ENCODE peak calls at places on chromosome 17, in nine cellular contexts. M is PC-3; Z is stimulated activated CD4-positive, alpha-beta T cell treated with anti-CD3 and anti-CD28 coated beads, Interleukin-2, amount 100 ng/mL, for 48 hours; F is type B pancreatic cell; X is transverse colon; N is GM04504; V is Ammon's horn; I is activated T-cell treated with anti-CD3 and anti-CD28 coated beads, Interleukin-2, amount 50 U/mL, for 1 hour; D is HEK293T. R is an unnamed sample.

GRCh38 chr17:31549121-31549524 is 157.6 kb downstream of the RAB11FIP4 start:
- DNase-seq in M (no peak), Z (no peak), F (no peak), X (no peak), N (no peak), V (peak; percentile 49), I (no peak), D (no peak), R (no peak)

GRCh38 chr17:27520571-27521185 is 64.4 kb downstream of the KSR1 start:
- DNase-seq in M (no peak), Z (no peak), F (no peak), X (no peak), N (no peak), V (peak; percentile 90), I (no peak), D (no peak), R (no peak)

GRCh38 chr17:4188076-4188475 is 45.1 kb downstream of the CYB5D2 start:
- DNase-seq in M (no peak), Z (no peak), F (no peak), X (no peak), N (no peak), V (no peak), I (no peak), D (no peak), R (no peak)

GRCh38 chr17:7440113-7440822 is 956 bp downstream of the FGF11 start:
- DNase-seq in M (peak; percentile 28), Z (no peak), F (no peak), X (peak; percentile 67), N (no peak), V (no peak), I (peak; percentile 45), D (peak; percentile 58), R (peak; percentile 71)

GRCh38 chr17:57530026-57530425 is 215.1 kb downstream of the CCDC182 start:
- DNase-seq in M (no peak), Z (no peak), F (no peak), X (no peak), N (no peak), V (no peak), I (no peak), D (no peak), R (no peak)

GRCh38 chr17:80296221-80296620 is 35.6 kb downstream of the RNF213 start:
- DNase-seq in M (no peak), Z (no peak), F (no peak), X (no peak), N (no peak), V (no peak), I (no peak), D (no peak), R (no peak)

GRCh38 chr17:59074494-59074893 is 32.2 kb downstream of the TRIM37 start:
- DNase-seq in M (no peak), Z (no peak), F (no peak), X (no peak), N (peak; percentile 19), V (no peak), I (no peak), D (no peak), R (no peak)

GRCh38 chr17:44122825-44123355 is 551 bp downstream of the HDAC5 start:
- DNase-seq in M (no peak), Z (no peak), F (no peak), X (peak; percentile 25), N (no peak), V (no peak), I (no peak), D (no peak), R (peak; percentile 76)

GRCh38 chr17:68229619-68230018 is 18.2 kb upstream of the AMZ2 start:
- DNase-seq in M (no peak), Z (no peak), F (no peak), X (no peak), N (no peak), V (no peak), I (no peak), D (no peak), R (no peak)

GRCh38 chr17:50220811-50221210 is 19.4 kb upstream of the COL1A1 start:
- DNase-seq in M (no peak), Z (no peak), F (no peak), X (no peak), N (no peak), V (no peak), I (no peak), D (no peak), R (no peak)

GRCh38 chr17:43900183-43900857 is 7.0 kb downstream of the MPP2 start:
- DNase-seq in M (peak; percentile 90), Z (peak; percentile 76), F (peak; percentile 90), X (peak; percentile 87), N (peak; percentile 48), V (peak; percentile 93), I (peak; percentile 82), D (peak; percentile 96), R (peak; percentile 93)